ENCODE peak calls at places on chromosomes 6 and 20, in six cellular contexts. One of them, this sample, is unnamed.

GRCh38 chr20:57874141-57874540 is 164.3 kb upstream of the PMEPA1 start:
- DNase-seq in astrocyte of the spinal cord: no peak
- DNase-seq in kidney: no peak
- DNase-seq in MM.1S: no peak
- DNase-seq in fibroblast of the aortic adventitia: no peak
- DNase-seq in colonic mucosa: no peak
- DNase-seq in this sample: no peak

GRCh38 chr6:90285611-90286381 is 10.8 kb downstream of the BACH2 start:
- DNase-seq in astrocyte of the spinal cord: peak; percentile 94
- DNase-seq in kidney: peak; percentile 92
- DNase-seq in MM.1S: peak; percentile 98
- DNase-seq in fibroblast of the aortic adventitia: peak; percentile 87
- DNase-seq in colonic mucosa: peak; percentile 58
- DNase-seq in this sample: peak; percentile 74

GRCh38 chr6:25359891-25360290 is 80.7 kb downstream of the CARMIL1 start:
- DNase-seq in kidney: no peak
- DNase-seq in MM.1S: no peak
- DNase-seq in colonic mucosa: peak; percentile 70
- DNase-seq in fibroblast of the aortic adventitia: no peak
- DNase-seq in astrocyte of the spinal cord: no peak
- DNase-seq in this sample: no peak

GRCh38 chr6:153013438-153013837 is 10.9 kb upstream of the MTRF1L start:
- DNase-seq in MM.1S: no peak
- DNase-seq in colonic mucosa: no peak
- DNase-seq in kidney: no peak
- DNase-seq in astrocyte of the spinal cord: peak; percentile 32
- DNase-seq in fibroblast of the aortic adventitia: no peak
- DNase-seq in this sample: no peak

GRCh38 chr6:53130891-53131290 is 17.8 kb downstream of the GCM1 start:
- DNase-seq in fibroblast of the aortic adventitia: no peak
- DNase-seq in MM.1S: no peak
- DNase-seq in kidney: no peak
- DNase-seq in colonic mucosa: no peak
- DNase-seq in astrocyte of the spinal cord: no peak
- DNase-seq in this sample: no peak

GRCh38 chr6:163630991-163631390 is 216.5 kb downstream of the QKI start:
- DNase-seq in kidney: no peak
- DNase-seq in MM.1S: no peak
- DNase-seq in astrocyte of the spinal cord: no peak
- DNase-seq in fibroblast of the aortic adventitia: no peak
- DNase-seq in colonic mucosa: no peak
- DNase-seq in this sample: no peak

GRCh38 chr6:81487489-81487888 is 265.0 kb downstream of the TENT5A start:
- DNase-seq in fibroblast of the aortic adventitia: peak; percentile 55
- DNase-seq in MM.1S: no peak
- DNase-seq in colonic mucosa: peak; percentile 38
- DNase-seq in astrocyte of the spinal cord: peak; percentile 16
- DNase-seq in kidney: peak; percentile 37
- DNase-seq in this sample: peak; percentile 79

GRCh38 chr6:169935348-169935718 is 183.9 kb downstream of the ERMARD start:
- DNase-seq in MM.1S: no peak
- DNase-seq in astrocyte of the spinal cord: no peak
- DNase-seq in fibroblast of the aortic adventitia: no peak
- DNase-seq in colonic mucosa: no peak
- DNase-seq in kidney: peak; percentile 90
- DNase-seq in this sample: no peak

GRCh38 chr20:59082981-59083380 is 40.4 kb upstream of the PRELID3B start:
- DNase-seq in astrocyte of the spinal cord: no peak
- DNase-seq in colonic mucosa: no peak
- DNase-seq in fibroblast of the aortic adventitia: peak; percentile 28
- DNase-seq in kidney: no peak
- DNase-seq in MM.1S: no peak
- DNase-seq in this sample: no peak

GRCh38 chr6:144252289-144252688 is 32.8 kb upstream of the UTRN start:
- DNase-seq in colonic mucosa: no peak
- DNase-seq in kidney: no peak
- DNase-seq in fibroblast of the aortic adventitia: peak; percentile 40
- DNase-seq in astrocyte of the spinal cord: no peak
- DNase-seq in MM.1S: no peak
- DNase-seq in this sample: no peak

GRCh38 chr6:99338188-99338587 is 11.3 kb downstream of the FAXC start:
- DNase-seq in kidney: no peak
- DNase-seq in MM.1S: no peak
- DNase-seq in colonic mucosa: no peak
- DNase-seq in fibroblast of the aortic adventitia: no peak
- DNase-seq in astrocyte of the spinal cord: no peak
- DNase-seq in this sample: no peak

GRCh38 chr6:119856136-119856535 is 506.6 kb upstream of the MAN1A1 start:
- DNase-seq in colonic mucosa: no peak
- DNase-seq in kidney: no peak
- DNase-seq in astrocyte of the spinal cord: peak; percentile 32
- DNase-seq in MM.1S: peak; percentile 66
- DNase-seq in fibroblast of the aortic adventitia: no peak
- DNase-seq in this sample: no peak

GRCh38 chr20:41004561-41005360 is 23.9 kb upstream of the TOP1 start:
- DNase-seq in kidney: no peak
- DNase-seq in astrocyte of the spinal cord: peak; percentile 18
- DNase-seq in fibroblast of the aortic adventitia: no peak
- DNase-seq in MM.1S: no peak
- DNase-seq in colonic mucosa: no peak
- DNase-seq in this sample: no peak

GRCh38 chr6:168442646-168443045 is 1.7 kb downstream of the SMOC2 start:
- DNase-seq in astrocyte of the spinal cord: no peak
- DNase-seq in colonic mucosa: no peak
- DNase-seq in fibroblast of the aortic adventitia: no peak
- DNase-seq in MM.1S: no peak
- DNase-seq in kidney: no peak
- DNase-seq in this sample: no peak

GRCh38 chr6:36599791-36600209 is 5.6 kb downstream of the SRSF3 start:
- DNase-seq in kidney: no peak
- DNase-seq in MM.1S: peak; percentile 46
- DNase-seq in astrocyte of the spinal cord: no peak
- DNase-seq in fibroblast of the aortic adventitia: peak; percentile 37
- DNase-seq in colonic mucosa: no peak
- DNase-seq in this sample: peak; percentile 50

GRCh38 chr20:37218431-37218830 is 39.1 kb upstream of the MROH8 start:
- DNase-seq in MM.1S: no peak
- DNase-seq in astrocyte of the spinal cord: no peak
- DNase-seq in colonic mucosa: no peak
- DNase-seq in kidney: no peak
- DNase-seq in fibroblast of the aortic adventitia: no peak
- DNase-seq in this sample: no peak

GRCh38 chr20:4808872-4809271 is 87.2 kb downstream of the PRND start:
- DNase-seq in MM.1S: no peak
- DNase-seq in astrocyte of the spinal cord: peak; percentile 6
- DNase-seq in fibroblast of the aortic adventitia: peak; percentile 41
- DNase-seq in kidney: no peak
- DNase-seq in colonic mucosa: no peak
- DNase-seq in this sample: no peak

GRCh38 chr6:903746-904145 is 210.8 kb upstream of the EXOC2 start:
- DNase-seq in fibroblast of the aortic adventitia: peak; percentile 39
- DNase-seq in colonic mucosa: no peak
- DNase-seq in MM.1S: no peak
- DNase-seq in astrocyte of the spinal cord: peak; percentile 52
- DNase-seq in kidney: no peak
- DNase-seq in this sample: no peak

GRCh38 chr20:16528078-16528477 is 45.2 kb downstream of the KIF16B start:
- DNase-seq in kidney: no peak
- DNase-seq in fibroblast of the aortic adventitia: peak; percentile 77
- DNase-seq in colonic mucosa: peak; percentile 85
- DNase-seq in MM.1S: no peak
- DNase-seq in astrocyte of the spinal cord: peak; percentile 85
- DNase-seq in this sample: peak; percentile 41

GRCh38 chr20:60642546-60642945 is 609.5 kb upstream of the CDH4 start:
- DNase-seq in MM.1S: no peak
- DNase-seq in kidney: no peak
- DNase-seq in fibroblast of the aortic adventitia: no peak
- DNase-seq in colonic mucosa: no peak
- DNase-seq in astrocyte of the spinal cord: no peak
- DNase-seq in this sample: no peak

GRCh38 chr20:36482044-36482473 is 59.3 kb upstream of the MYL9 start:
- DNase-seq in colonic mucosa: no peak
- DNase-seq in kidney: no peak
- DNase-seq in fibroblast of the aortic adventitia: no peak
- DNase-seq in astrocyte of the spinal cord: no peak
- DNase-seq in MM.1S: no peak
- DNase-seq in this sample: peak; percentile 62

GRCh38 chr6:107401573-107401972 is 57.8 kb downstream of the PDSS2 start:
- DNase-seq in kidney: no peak
- DNase-seq in astrocyte of the spinal cord: no peak
- DNase-seq in fibroblast of the aortic adventitia: no peak
- DNase-seq in colonic mucosa: no peak
- DNase-seq in MM.1S: no peak
- DNase-seq in this sample: no peak

DNA sequence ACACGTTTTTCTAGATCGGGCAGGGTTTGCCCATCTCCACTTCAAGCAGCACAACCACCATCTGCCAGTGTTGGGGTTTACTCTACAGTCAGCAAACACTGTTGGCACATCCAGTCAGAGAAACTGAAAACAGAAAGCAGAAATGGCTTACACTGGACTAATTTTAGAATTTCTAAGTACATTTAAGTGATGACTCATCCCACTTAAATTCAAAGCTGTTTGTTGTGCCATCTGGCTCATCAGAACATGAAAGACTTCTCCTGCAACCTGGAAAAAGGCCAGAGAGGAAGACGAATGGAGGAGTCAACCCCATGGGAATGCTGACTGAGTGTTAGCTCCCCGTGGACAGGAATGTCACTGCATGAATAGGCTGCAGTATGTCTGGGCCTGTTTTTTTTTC is 21.8 kb downstream of the FAM209B start:
- DNase-seq in astrocyte of the spinal cord: peak; percentile 97
- DNase-seq in fibroblast of the aortic adventitia: peak; percentile 91
- DNase-seq in kidney: no peak
- DNase-seq in colonic mucosa: peak; percentile 38
- DNase-seq in MM.1S: peak; percentile 97
- DNase-seq in this sample: peak; percentile 33
- H3K4me3 ChIP-seq in astrocyte of the spinal cord: no peak overlapping the region
- H3K4me3 ChIP-seq in fibroblast of the aortic adventitia: no peak overlapping the region
- H3K4me3 ChIP-seq in kidney: no peak overlapping the region
- H3K4me3 ChIP-seq in colonic mucosa: no peak overlapping the region
- H3K4me3 ChIP-seq in MM.1S: peak overlapping the region; percentile 16
- H3K4me3 ChIP-seq in this sample: no peak overlapping the region

GRCh38 chr20:54217762-54218161 is 9.9 kb downstream of the PFDN4 start:
- DNase-seq in colonic mucosa: no peak
- DNase-seq in MM.1S: no peak
- DNase-seq in kidney: no peak
- DNase-seq in fibroblast of the aortic adventitia: no peak
- DNase-seq in astrocyte of the spinal cord: no peak
- DNase-seq in this sample: no peak

GRCh38 chr20:54220722-54221121 is 12.8 kb downstream of the PFDN4 start:
- DNase-seq in astrocyte of the spinal cord: no peak
- DNase-seq in MM.1S: no peak
- DNase-seq in fibroblast of the aortic adventitia: no peak
- DNase-seq in kidney: no peak
- DNase-seq in colonic mucosa: no peak
- DNase-seq in this sample: no peak

GRCh38 chr20:54221383-54221782 is 13.5 kb downstream of the PFDN4 start:
- DNase-seq in kidney: no peak
- DNase-seq in astrocyte of the spinal cord: no peak
- DNase-seq in MM.1S: peak; percentile 54
- DNase-seq in fibroblast of the aortic adventitia: no peak
- DNase-seq in colonic mucosa: no peak
- DNase-seq in this sample: peak; percentile 63

GRCh38 chr20:54218470-54218869 is 10.6 kb downstream of the PFDN4 start:
- DNase-seq in fibroblast of the aortic adventitia: no peak
- DNase-seq in MM.1S: no peak
- DNase-seq in kidney: no peak
- DNase-seq in astrocyte of the spinal cord: no peak
- DNase-seq in colonic mucosa: no peak
- DNase-seq in this sample: no peak

DNA sequence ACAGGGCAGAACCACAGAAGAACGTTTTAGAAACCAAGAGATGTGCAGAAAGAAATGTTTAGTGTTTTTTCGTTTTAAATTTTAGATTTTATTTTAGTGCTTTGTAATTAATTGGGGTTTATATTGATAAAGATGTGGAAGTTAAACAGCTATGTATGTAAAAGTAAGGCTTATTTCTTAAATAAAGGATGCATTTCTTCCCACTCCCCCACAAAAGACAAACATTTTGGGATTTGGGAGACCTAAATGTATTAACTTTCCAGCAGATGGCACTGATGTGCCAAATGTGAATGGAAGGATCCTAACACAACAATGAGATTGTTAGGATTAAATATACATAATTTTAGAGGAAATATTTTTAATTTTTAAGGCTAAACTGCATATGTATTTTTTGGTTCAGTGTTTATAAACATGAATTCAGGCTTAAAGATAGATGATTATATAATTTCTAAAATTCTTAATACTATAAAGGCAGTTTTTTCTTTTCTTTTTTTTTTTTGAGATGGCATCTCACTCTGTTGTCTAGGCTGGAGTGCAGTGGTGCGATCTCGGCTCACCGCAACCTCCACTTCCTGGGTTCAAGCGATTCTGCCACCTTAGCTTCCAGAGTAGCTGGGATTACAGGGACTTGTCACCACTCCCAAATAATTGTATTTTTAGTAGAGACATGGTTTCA is 12.0 kb downstream of the PFDN4 start:
- DNase-seq in astrocyte of the spinal cord: peak; percentile 52
- DNase-seq in MM.1S: peak; percentile 16
- DNase-seq in kidney: no peak
- DNase-seq in fibroblast of the aortic adventitia: peak; percentile 84
- DNase-seq in colonic mucosa: no peak
- DNase-seq in this sample: no peak
- TF ChIP-seq CTCF in astrocyte of the spinal cord: peak; percentile 57
- TF ChIP-seq CTCF in MM.1S: peak; percentile 51
- TF ChIP-seq CTCF in kidney: peak; percentile 55
- TF ChIP-seq CTCF in fibroblast of the aortic adventitia: peak; percentile 65
- TF ChIP-seq CTCF in colonic mucosa: no peak
- TF ChIP-seq CTCF in this sample: peak; percentile 40

GRCh38 chr6:135251964-135252429 is 70.9 kb downstream of the MYB start:
- DNase-seq in astrocyte of the spinal cord: peak; percentile 38
- DNase-seq in kidney: no peak
- DNase-seq in fibroblast of the aortic adventitia: peak; percentile 21
- DNase-seq in MM.1S: no peak
- DNase-seq in colonic mucosa: no peak
- DNase-seq in this sample: no peak
- H3K4me3 ChIP-seq in astrocyte of the spinal cord: no peak overlapping the region
- H3K4me3 ChIP-seq in kidney: no peak overlapping the region
- H3K4me3 ChIP-seq in fibroblast of the aortic adventitia: no peak overlapping the region
- H3K4me3 ChIP-seq in MM.1S: no peak overlapping the region
- H3K4me3 ChIP-seq in colonic mucosa: no peak overlapping the region
- H3K4me3 ChIP-seq in this sample: no peak overlapping the region

DNA sequence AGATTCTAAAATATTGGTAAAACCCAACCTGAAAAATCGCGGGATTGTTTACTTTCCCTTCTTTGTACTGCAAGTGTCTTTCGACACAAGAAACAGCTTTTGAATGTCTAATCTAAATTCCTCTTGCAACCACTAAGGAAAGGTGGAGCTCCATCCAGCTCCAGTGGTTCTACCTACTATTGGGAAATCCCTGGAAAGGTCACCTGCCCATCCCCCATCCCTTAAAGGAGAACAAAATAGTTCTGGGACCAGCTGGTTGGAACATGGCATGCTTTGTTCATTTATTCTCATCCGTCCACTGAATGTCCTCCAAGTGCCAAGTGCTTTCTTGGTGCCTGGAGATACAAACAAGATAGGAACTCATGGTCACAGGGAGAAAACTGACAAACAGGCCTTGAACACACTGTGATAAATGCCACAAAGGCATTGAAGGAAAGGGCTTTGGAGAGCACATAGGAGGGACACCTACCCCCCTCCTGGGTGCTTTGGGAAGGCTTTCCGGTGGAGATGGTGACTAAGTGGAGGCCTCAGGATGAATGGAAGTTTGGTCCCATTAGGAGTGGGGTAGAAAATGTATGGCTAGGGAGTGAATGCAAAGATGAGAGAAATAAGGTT is 2.3 kb upstream of the CITED2 start:
- DNase-seq in kidney: no peak
- DNase-seq in MM.1S: no peak
- DNase-seq in colonic mucosa: peak; percentile 75
- DNase-seq in astrocyte of the spinal cord: peak; percentile 43
- DNase-seq in fibroblast of the aortic adventitia: peak; percentile 79
- DNase-seq in this sample: peak; percentile 95
- TF ChIP-seq CTCF in kidney: peak; percentile 12
- TF ChIP-seq CTCF in MM.1S: no peak
- TF ChIP-seq CTCF in colonic mucosa: no peak
- TF ChIP-seq CTCF in astrocyte of the spinal cord: no peak
- TF ChIP-seq CTCF in fibroblast of the aortic adventitia: peak; percentile 26
- TF ChIP-seq CTCF in this sample: peak; percentile 9

This sample was measured in body of pancreas.